ENCODE peak calls at places on chromosomes 7 and 10, in five cellular contexts. M is WTC11, O is AG09319, V is pancreas, I is GM10248. H is an unnamed sample.

GRCh38 chr7:127035203-127035849 is 217.4 kb downstream of the GRM8 start:
- DNase-seq in M (no peak), O (no peak), V (peak), I (no peak), H (peak)

GRCh38 chr7:5170251-5170650 is 19.8 kb upstream of the WIPI2 start:
- DNase-seq in M (no peak), O (no peak), V (no peak), I (no peak), H (no peak)

GRCh38 chr7:155778349-155778748 is 33.9 kb downstream of the SHH start:
- DNase-seq in M (no peak), O (no peak), V (no peak), I (no peak), H (no peak)

GRCh38 chr10:95350212-95350829 is 59.5 kb upstream of the PDLIM1 start:
- DNase-seq in M (no peak), O (peak), V (no peak), I (no peak), H (peak)

GRCh38 chr10:127576751-127577161 is 27.6 kb downstream of the NPS start:
- DNase-seq in M (no peak), O (no peak), V (no peak), I (no peak), H (no peak)

GRCh38 chr10:11724938-11725776 is 17.0 kb upstream of the ECHDC3 start:
- DNase-seq in M (no peak), O (no peak), V (no peak), I (peak), H (no peak)

GRCh38 chr10:93917814-93918213 is 24.0 kb downstream of the SLC35G1 start:
- DNase-seq in M (no peak), O (no peak), V (no peak), I (no peak), H (no peak)

GRCh38 chr7:30352169-30352568 is 67.8 kb downstream of the ZNRF2 start:
- DNase-seq in M (no peak), O (no peak), V (no peak), I (no peak), H (no peak)

GRCh38 chr7:74287303-74288033 is 1.7 kb upstream of the CLIP2 start:
- DNase-seq in M (no peak), O (no peak), V (no peak), I (no peak), H (peak)

GRCh38 chr10:44647877-44648542 is 263.1 kb upstream of the CXCL12 start:
- DNase-seq in M (no peak), O (peak), V (no peak), I (no peak), H (peak)

GRCh38 chr7:27576360-27576944 is 86.2 kb downstream of the HIBADH start:
- DNase-seq in M (no peak), O (no peak), V (no peak), I (peak), H (no peak)

GRCh38 chr7:152674860-152675760 is 831 bp downstream of the XRCC2 start:
- DNase-seq in M (no peak), O (no peak), V (no peak), I (no peak), H (no peak)

GRCh38 chr7:30931161-30931926 is 19.7 kb downstream of the AQP1 start:
- DNase-seq in M (no peak), O (no peak), V (peak), I (peak), H (no peak)

GRCh38 chr10:61760943-61761824 is 98.5 kb downstream of the CABCOCO1 start:
- DNase-seq in M (no peak), O (no peak), V (no peak), I (no peak), H (peak)

GRCh38 chr7:115359919-115360318 is 438.0 kb downstream of the MDFIC start:
- DNase-seq in M (no peak), O (no peak), V (no peak), I (no peak), H (no peak)

GRCh38 chr7:37062460-37062859 is 338.2 kb upstream of the AOAH start:
- DNase-seq in M (no peak), O (no peak), V (no peak), I (no peak), H (no peak)

GRCh38 chr7:117808273-117808868 is 64.9 kb downstream of the CTTNBP2 start:
- DNase-seq in M (peak), O (no peak), V (peak), I (no peak), H (no peak)

GRCh38 chr7:66679633-66679980 is 50.9 kb downstream of the KCTD7 start:
- DNase-seq in M (no peak), O (no peak), V (no peak), I (no peak), H (no peak)

GRCh38 chr10:79148452-79149344 is 79.9 kb downstream of the ZMIZ1 start:
- DNase-seq in M (no peak), O (no peak), V (peak), I (no peak), H (peak)

GRCh38 chr10:114801411-114801813 is 20.2 kb upstream of the FHIP2A start:
- DNase-seq in M (no peak), O (no peak), V (no peak), I (peak), H (no peak)

GRCh38 chr7:91375378-91375777 is 111.1 kb downstream of the FZD1 start:
- DNase-seq in M (no peak), O (no peak), V (no peak), I (no peak), H (no peak)

GRCh38 chr7:6558837-6559236 is 7.6 kb upstream of the GRID2IP start:
- DNase-seq in M (peak), O (no peak), V (no peak), I (peak), H (no peak)

GRCh38 chr7:6554848-6555247 is 3.6 kb upstream of the GRID2IP start:
- DNase-seq in M (no peak), O (no peak), V (no peak), I (no peak), H (no peak)

GRCh38 chr7:6559896-6560295 is 8.6 kb upstream of the GRID2IP start:
- DNase-seq in M (no peak), O (no peak), V (no peak), I (no peak), H (no peak)

GRCh38 chr7:6553460-6554044 is 2.3 kb upstream of the GRID2IP start:
- DNase-seq in M (no peak), O (no peak), V (no peak), I (no peak), H (no peak)

DNA sequence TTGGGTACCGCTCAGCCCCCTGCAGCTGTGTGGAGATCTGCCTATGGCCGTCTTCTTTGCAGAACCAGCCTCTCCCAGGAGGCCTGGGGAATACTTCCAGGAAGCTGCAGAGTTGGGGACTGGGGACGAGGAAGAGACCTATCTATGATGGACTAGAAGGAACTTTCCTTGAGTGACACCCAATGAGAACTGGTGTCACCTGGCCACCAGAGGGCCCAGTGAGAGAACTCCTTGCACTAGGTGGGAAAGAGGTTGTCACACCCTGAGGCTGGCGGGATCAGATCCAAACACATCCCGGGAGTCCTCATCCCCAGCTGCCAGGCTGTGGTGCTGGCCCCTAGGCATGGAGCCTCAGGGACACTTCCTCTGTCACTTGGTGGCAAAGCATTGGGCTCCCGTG is 4.9 kb upstream of the GRID2IP start:
- DNase-seq in M (peak), O (no peak), V (no peak), I (no peak), H (no peak)
- TF ChIP-seq CTCF in M (peak), O (no peak), V (no peak), I (no peak), H (no peak)

GRCh38 chr7:129431911-129432643 is 2.2 kb upstream of the STRIP2 start:
- DNase-seq in M (no peak), O (no peak), V (no peak), I (no peak), H (no peak)
- TF ChIP-seq CTCF in M (no peak), O (no peak), V (no peak), I (no peak), H (no peak)

GRCh38 chr10:24416248-24416647 is 207.3 kb downstream of the KIAA1217 start:
- DNase-seq in M (no peak), O (no peak), V (no peak), I (no peak), H (peak)
- TF ChIP-seq CTCF in M (no peak), O (no peak), V (no peak), I (no peak), H (no peak)

GRCh38 chr7:17966706-17967105 is 26.4 kb upstream of the SNX13 start:
- DNase-seq in M (no peak), O (no peak), V (no peak), I (no peak), H (no peak)

GRCh38 chr7:17968791-17969715 is 28.8 kb upstream of the SNX13 start:
- DNase-seq in M (no peak), O (no peak), V (no peak), I (no peak), H (no peak)

GRCh38 chr7:17965600-17965999 is 25.3 kb upstream of the SNX13 start:
- DNase-seq in M (no peak), O (no peak), V (no peak), I (no peak), H (no peak)

GRCh38 chr7:17976952-17977351 is 36.7 kb upstream of the SNX13 start:
- DNase-seq in M (no peak), O (no peak), V (no peak), I (no peak), H (no peak)

DNA sequence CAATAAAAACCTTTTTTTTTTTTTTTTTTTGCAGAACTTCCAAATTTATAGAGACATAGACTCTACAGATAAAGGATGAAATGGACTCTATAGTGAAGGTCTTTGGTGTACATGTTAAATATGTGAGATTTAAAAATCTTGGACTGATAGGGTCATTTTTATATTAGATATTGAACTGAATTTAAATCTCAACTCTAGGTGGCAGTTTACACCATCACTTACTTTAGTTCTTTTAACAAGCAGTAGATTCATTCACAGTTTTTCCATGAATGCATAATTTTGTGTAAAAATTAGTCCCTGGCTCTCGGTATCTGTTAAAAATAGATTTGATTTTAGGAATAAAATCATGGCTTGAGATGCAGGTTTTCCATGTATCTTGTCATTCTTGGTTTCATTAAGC is 31.1 kb upstream of the SNX13 start:
- DNase-seq in M (no peak), O (no peak), V (no peak), I (no peak), H (no peak)
- TF ChIP-seq CTCF in M (no peak), O (peak), V (no peak), I (no peak), H (no peak)

GRCh38 chr10:83990126-83990525 is 149.2 kb upstream of the GHITM start:
- DNase-seq in M (no peak), O (no peak), V (peak), I (peak), H (no peak)

GRCh38 chr10:83994351-83994750 is 145.0 kb upstream of the GHITM start:
- DNase-seq in M (no peak), O (no peak), V (no peak), I (no peak), H (peak)

GRCh38 chr10:83988435-83988834 is 150.9 kb upstream of the GHITM start:
- DNase-seq in M (no peak), O (no peak), V (no peak), I (no peak), H (no peak)

GRCh38 chr10:83995932-83996331 is 143.4 kb upstream of the GHITM start:
- DNase-seq in M (no peak), O (no peak), V (no peak), I (no peak), H (no peak)

GRCh38 chr10:83991986-83992753 is 147.1 kb upstream of the GHITM start:
- DNase-seq in M (peak), O (no peak), V (peak), I (peak), H (no peak)
- TF ChIP-seq CTCF in M (peak), O (no peak), V (no peak), I (peak), H (no peak)

GRCh38 chr10:33016988-33017387 is 59.0 kb upstream of the ITGB1 start:
- DNase-seq in M (no peak), O (no peak), V (no peak), I (no peak), H (no peak)

GRCh38 chr10:33010132-33011037 is 52.4 kb upstream of the ITGB1 start:
- DNase-seq in M (peak), O (peak), V (no peak), I (no peak), H (no peak)

DNA sequence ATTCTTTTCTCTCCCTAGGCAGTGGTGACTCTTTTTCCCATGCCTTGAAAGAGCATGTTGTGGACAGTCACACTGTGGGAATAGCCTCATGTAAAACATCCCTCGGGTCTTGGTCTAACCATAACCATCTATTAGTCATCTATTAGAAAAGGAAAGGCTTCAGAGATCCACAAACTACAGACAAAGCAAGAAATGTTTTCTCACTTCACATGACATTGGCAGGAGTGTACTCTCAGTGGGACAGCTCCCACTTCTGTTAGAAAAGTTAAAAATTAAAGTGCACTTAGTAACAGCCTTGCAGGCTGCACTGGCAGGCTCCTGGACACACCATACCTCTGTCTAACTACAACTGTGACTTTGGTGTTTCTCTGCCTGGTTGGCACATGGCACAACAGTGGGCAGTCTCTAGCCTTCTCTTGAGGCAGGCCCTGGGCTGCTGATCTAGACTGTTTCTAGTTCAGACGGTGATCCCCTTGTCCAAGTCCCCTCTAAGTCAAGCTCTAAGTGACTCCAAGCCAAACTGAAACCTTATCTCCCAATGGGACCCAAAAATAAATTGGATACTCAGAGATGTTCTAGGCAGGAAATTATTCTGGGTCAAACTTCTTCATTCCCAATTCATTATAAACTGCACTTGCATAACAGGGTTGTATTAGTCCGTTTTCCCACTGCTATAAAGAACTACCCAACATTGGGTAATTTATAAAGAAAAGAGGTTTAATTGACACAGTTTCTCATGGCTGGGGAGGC is 57.9 kb upstream of the ITGB1 start:
- DNase-seq in M (no peak), O (no peak), V (no peak), I (no peak), H (no peak)
- TF ChIP-seq CTCF in M (no peak), O (no peak), V (no peak), I (no peak), H (no peak)

GRCh38 chr10:72485701-72486100 is 131.0 kb upstream of the DNAJB12 start:
- DNase-seq in M (no peak), O (no peak), V (no peak), I (no peak), H (no peak)

GRCh38 chr10:72480861-72481260 is 126.1 kb upstream of the DNAJB12 start:
- DNase-seq in M (no peak), O (no peak), V (no peak), I (no peak), H (no peak)

GRCh38 chr10:72487116-72487515 is 132.4 kb upstream of the DNAJB12 start:
- DNase-seq in M (no peak), O (no peak), V (no peak), I (no peak), H (no peak)

GRCh38 chr10:72484521-72484920 is 129.8 kb upstream of the DNAJB12 start:
- DNase-seq in M (no peak), O (no peak), V (no peak), I (no peak), H (no peak)

DNA sequence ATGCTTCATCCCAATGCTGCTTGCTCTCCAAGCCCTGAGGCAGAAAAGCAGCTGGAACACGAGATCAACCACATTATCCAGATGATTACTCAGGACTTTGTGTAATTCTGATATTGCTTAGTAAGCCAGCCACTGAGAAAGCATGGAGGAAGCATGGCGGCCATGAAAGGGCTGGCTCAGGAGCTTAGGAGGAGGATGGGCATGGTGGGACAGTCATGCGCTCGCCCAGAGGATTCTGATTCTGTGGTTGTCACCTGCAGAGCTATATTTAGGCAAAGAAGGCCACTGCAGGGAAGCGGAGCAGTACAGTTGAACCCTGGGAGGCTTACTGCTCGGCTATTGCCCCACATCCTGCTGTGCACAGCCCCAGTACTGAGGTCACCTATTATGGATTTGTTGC is 128.7 kb upstream of the DNAJB12 start:
- DNase-seq in M (no peak), O (no peak), V (no peak), I (no peak), H (no peak)
- TF ChIP-seq CTCF in M (no peak), O (no peak), V (no peak), I (no peak), H (no peak)

GRCh38 chr7:57328963-57329362 is 121.0 kb upstream of the ZNF716 start:
- DNase-seq in M (no peak), O (no peak), V (no peak), I (no peak), H (no peak)

GRCh38 chr7:57328457-57328856 is 121.5 kb upstream of the ZNF716 start:
- DNase-seq in M (no peak), O (no peak), V (no peak), I (no peak), H (no peak)

DNA sequence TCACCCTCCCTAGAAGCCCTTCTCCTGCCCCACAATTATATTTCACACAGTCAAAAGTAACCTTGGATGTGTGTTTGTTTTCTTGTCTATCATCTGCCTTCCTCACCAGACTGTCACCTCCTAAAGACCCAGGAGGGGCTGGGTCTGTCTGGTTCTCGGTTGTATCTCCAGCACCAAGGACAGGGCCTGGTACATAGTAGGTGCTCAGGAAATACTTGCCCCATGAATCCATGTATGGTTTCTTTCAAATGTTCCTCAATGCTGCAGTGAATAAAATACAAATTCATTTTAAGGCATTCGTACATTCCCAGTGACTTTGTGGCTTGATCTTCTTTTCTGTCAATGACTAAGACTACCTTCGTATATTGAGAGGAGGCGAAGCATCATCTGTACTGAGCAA is 122.9 kb upstream of the ZNF716 start:
- DNase-seq in M (no peak), O (no peak), V (no peak), I (no peak), H (no peak)
- TF ChIP-seq CTCF in M (no peak), O (no peak), V (no peak), I (no peak), H (no peak)

H was measured in mucosa of descending colon.